ENCODE peak calls at places on chromosomes 4 and X, in four cellular contexts. E is stimulated activated effector memory CD8-positive, alpha-beta T cell treated with anti-CD3 and anti-CD28 coated beads, Interleukin-12 subunit alpha, Interleukin-12 subunit beta, amount 100 ng/mL, for 72 hours; D is CD8-positive, alpha-beta memory T cell; G is NCI-H460. U is an unnamed sample.

GRCh38 chr4:170037481-170037880 is 11.3 kb upstream of the MFAP3L start:
- DNase-seq in E (no peak), D (no peak), G (no peak), U (no peak)

GRCh38 chr4:1002131-1002630 is 9.0 kb upstream of the SLC26A1 start:
- DNase-seq in E (no peak), D (no peak), G (no peak), U (no peak)

GRCh38 chr4:2817701-2818350 is 24.9 kb downstream of the SH3BP2 start:
- DNase-seq in E (no peak), D (no peak), G (no peak), U (peak)

GRCh38 chr4:83386931-83387897 is 52.6 kb upstream of the HPSE start:
- DNase-seq in E (no peak), D (no peak), G (no peak), U (no peak)

GRCh38 chrX:51608766-51609165 is 9.9 kb downstream of the CENPVL3 start:
- DNase-seq in E (no peak), D (no peak), G (no peak), U (no peak)

GRCh38 chrX:48999030-48999429 is 3.0 kb downstream of the GRIPAP1 start:
- DNase-seq in E (no peak), D (no peak), G (no peak), U (no peak)

GRCh38 chr4:6659897-6660296 is 19.4 kb downstream of the MRFAP1 start:
- DNase-seq in E (no peak), D (no peak), G (no peak), U (no peak)

GRCh38 chr4:41538017-41538733 is at the start of gene LIMCH1:
- DNase-seq in E (no peak), D (no peak), G (peak), U (no peak)

GRCh38 chr4:145488310-145488709 is 6.7 kb downstream of the SMAD1 start:
- DNase-seq in E (no peak), D (no peak), G (no peak), U (no peak)

GRCh38 chr4:48269861-48270515 is 350 bp upstream of the TEC start:
- DNase-seq in E (peak), D (peak), G (peak), U (peak)

GRCh38 chr4:101290651-101291050 is 56.7 kb downstream of the PPP3CA start:
- DNase-seq in E (no peak), D (no peak), G (no peak), U (no peak)

GRCh38 chrX:135505356-135505755 is 15.1 kb upstream of the INTS6L start:
- DNase-seq in E (no peak), D (no peak), G (no peak), U (no peak)

GRCh38 chrX:155767101-155767878 is 113.9 kb upstream of the VAMP7 start:
- DNase-seq in E (no peak), D (peak), G (peak), U (no peak)